ENCODE peak calls at places on chromosomes 12 and 14, in five cellular contexts. One of them, this sample, is unnamed.

GRCh38 chr14:96584199-96584906 is 82.2 kb downstream of the PAPOLA start:
- DNase-seq in kidney: no peak
- DNase-seq in amniotic stem cell: no peak
- DNase-seq in stimulated activated CD4-positive, alpha-beta T cell treated with anti-CD3 and anti-CD28 coated beads, Interleukin-1b, Interleukin-23, amount 100 ng/mL, for 24 hours: no peak
- DNase-seq in effector memory CD4-positive, alpha-beta T cell: no peak
- DNase-seq in this sample: peak

GRCh38 chr12:90854136-90854689 is 100.8 kb downstream of the CCER1 start:
- DNase-seq in stimulated activated CD4-positive, alpha-beta T cell treated with anti-CD3 and anti-CD28 coated beads, Interleukin-1b, Interleukin-23, amount 100 ng/mL, for 24 hours: no peak
- DNase-seq in effector memory CD4-positive, alpha-beta T cell: no peak
- DNase-seq in amniotic stem cell: peak
- DNase-seq in kidney: no peak
- DNase-seq in this sample: no peak

GRCh38 chr14:101103321-101103901 is 199.9 kb upstream of the RTL1 start:
- DNase-seq in kidney: peak
- DNase-seq in stimulated activated CD4-positive, alpha-beta T cell treated with anti-CD3 and anti-CD28 coated beads, Interleukin-1b, Interleukin-23, amount 100 ng/mL, for 24 hours: no peak
- DNase-seq in amniotic stem cell: no peak
- DNase-seq in effector memory CD4-positive, alpha-beta T cell: no peak
- DNase-seq in this sample: no peak

GRCh38 chr12:11497438-11497837 is 102.1 kb upstream of the PRB2 start:
- DNase-seq in stimulated activated CD4-positive, alpha-beta T cell treated with anti-CD3 and anti-CD28 coated beads, Interleukin-1b, Interleukin-23, amount 100 ng/mL, for 24 hours: no peak
- DNase-seq in effector memory CD4-positive, alpha-beta T cell: no peak
- DNase-seq in amniotic stem cell: no peak
- DNase-seq in kidney: no peak
- DNase-seq in this sample: no peak

GRCh38 chr12:116418551-116418950 is 140.6 kb upstream of the MAP1LC3B2 start:
- DNase-seq in kidney: no peak
- DNase-seq in effector memory CD4-positive, alpha-beta T cell: no peak
- DNase-seq in amniotic stem cell: no peak
- DNase-seq in stimulated activated CD4-positive, alpha-beta T cell treated with anti-CD3 and anti-CD28 coated beads, Interleukin-1b, Interleukin-23, amount 100 ng/mL, for 24 hours: no peak
- DNase-seq in this sample: no peak

GRCh38 chr12:132429122-132429931 is 60.6 kb upstream of the FBRSL1 start:
- DNase-seq in effector memory CD4-positive, alpha-beta T cell: no peak
- DNase-seq in stimulated activated CD4-positive, alpha-beta T cell treated with anti-CD3 and anti-CD28 coated beads, Interleukin-1b, Interleukin-23, amount 100 ng/mL, for 24 hours: no peak
- DNase-seq in kidney: no peak
- DNase-seq in amniotic stem cell: no peak
- DNase-seq in this sample: no peak

GRCh38 chr14:78840898-78841297 is 670.7 kb downstream of the NRXN3 start:
- DNase-seq in stimulated activated CD4-positive, alpha-beta T cell treated with anti-CD3 and anti-CD28 coated beads, Interleukin-1b, Interleukin-23, amount 100 ng/mL, for 24 hours: no peak
- DNase-seq in kidney: no peak
- DNase-seq in effector memory CD4-positive, alpha-beta T cell: no peak
- DNase-seq in amniotic stem cell: no peak
- DNase-seq in this sample: no peak

GRCh38 chr12:101305226-101305779 is 25.4 kb downstream of the UTP20 start:
- DNase-seq in kidney: no peak
- DNase-seq in amniotic stem cell: no peak
- DNase-seq in stimulated activated CD4-positive, alpha-beta T cell treated with anti-CD3 and anti-CD28 coated beads, Interleukin-1b, Interleukin-23, amount 100 ng/mL, for 24 hours: no peak
- DNase-seq in effector memory CD4-positive, alpha-beta T cell: no peak
- DNase-seq in this sample: no peak

GRCh38 chr12:62726471-62726980 is 208.4 kb downstream of the PPM1H start:
- DNase-seq in amniotic stem cell: no peak
- DNase-seq in effector memory CD4-positive, alpha-beta T cell: no peak
- DNase-seq in kidney: no peak
- DNase-seq in stimulated activated CD4-positive, alpha-beta T cell treated with anti-CD3 and anti-CD28 coated beads, Interleukin-1b, Interleukin-23, amount 100 ng/mL, for 24 hours: no peak
- DNase-seq in this sample: no peak

GRCh38 chr12:56931474-56931978 is 2.7 kb downstream of the SDR9C7 start:
- DNase-seq in kidney: no peak
- DNase-seq in stimulated activated CD4-positive, alpha-beta T cell treated with anti-CD3 and anti-CD28 coated beads, Interleukin-1b, Interleukin-23, amount 100 ng/mL, for 24 hours: no peak
- DNase-seq in amniotic stem cell: no peak
- DNase-seq in effector memory CD4-positive, alpha-beta T cell: no peak
- DNase-seq in this sample: no peak

GRCh38 chr12:12722351-12723146 is 5.4 kb downstream of the CDKN1B start:
- DNase-seq in kidney: no peak
- DNase-seq in amniotic stem cell: no peak
- DNase-seq in effector memory CD4-positive, alpha-beta T cell: no peak
- DNase-seq in stimulated activated CD4-positive, alpha-beta T cell treated with anti-CD3 and anti-CD28 coated beads, Interleukin-1b, Interleukin-23, amount 100 ng/mL, for 24 hours: no peak
- DNase-seq in this sample: no peak

GRCh38 chr12:60684988-60685655 is 1089.3 kb downstream of the SLC16A7 start:
- DNase-seq in effector memory CD4-positive, alpha-beta T cell: no peak
- DNase-seq in kidney: no peak
- DNase-seq in stimulated activated CD4-positive, alpha-beta T cell treated with anti-CD3 and anti-CD28 coated beads, Interleukin-1b, Interleukin-23, amount 100 ng/mL, for 24 hours: no peak
- DNase-seq in amniotic stem cell: no peak
- DNase-seq in this sample: no peak

GRCh38 chr14:26137161-26137560 is 460.7 kb downstream of the NOVA1 start:
- DNase-seq in effector memory CD4-positive, alpha-beta T cell: no peak
- DNase-seq in amniotic stem cell: no peak
- DNase-seq in kidney: no peak
- DNase-seq in stimulated activated CD4-positive, alpha-beta T cell treated with anti-CD3 and anti-CD28 coated beads, Interleukin-1b, Interleukin-23, amount 100 ng/mL, for 24 hours: no peak
- DNase-seq in this sample: no peak

GRCh38 chr12:138898-139534 is 72.4 kb downstream of the IQSEC3 start:
- DNase-seq in stimulated activated CD4-positive, alpha-beta T cell treated with anti-CD3 and anti-CD28 coated beads, Interleukin-1b, Interleukin-23, amount 100 ng/mL, for 24 hours: no peak
- DNase-seq in effector memory CD4-positive, alpha-beta T cell: no peak
- DNase-seq in kidney: no peak
- DNase-seq in amniotic stem cell: no peak
- DNase-seq in this sample: no peak

GRCh38 chr12:123897221-123897620 is 75.4 kb downstream of the CCDC92 start:
- DNase-seq in amniotic stem cell: peak
- DNase-seq in kidney: no peak
- DNase-seq in effector memory CD4-positive, alpha-beta T cell: no peak
- DNase-seq in stimulated activated CD4-positive, alpha-beta T cell treated with anti-CD3 and anti-CD28 coated beads, Interleukin-1b, Interleukin-23, amount 100 ng/mL, for 24 hours: no peak
- DNase-seq in this sample: no peak

GRCh38 chr14:76456200-76456599 is 80.3 kb downstream of the ESRRB start:
- DNase-seq in stimulated activated CD4-positive, alpha-beta T cell treated with anti-CD3 and anti-CD28 coated beads, Interleukin-1b, Interleukin-23, amount 100 ng/mL, for 24 hours: no peak
- DNase-seq in effector memory CD4-positive, alpha-beta T cell: no peak
- DNase-seq in kidney: no peak
- DNase-seq in amniotic stem cell: no peak
- DNase-seq in this sample: peak

GRCh38 chr14:101360045-101360931 is 201.0 kb upstream of the DIO3 start:
- DNase-seq in amniotic stem cell: no peak
- DNase-seq in stimulated activated CD4-positive, alpha-beta T cell treated with anti-CD3 and anti-CD28 coated beads, Interleukin-1b, Interleukin-23, amount 100 ng/mL, for 24 hours: no peak
- DNase-seq in effector memory CD4-positive, alpha-beta T cell: no peak
- DNase-seq in kidney: no peak
- DNase-seq in this sample: no peak

GRCh38 chr12:56873382-56873781 is 60.8 kb downstream of the SDR9C7 start:
- DNase-seq in amniotic stem cell: no peak
- DNase-seq in stimulated activated CD4-positive, alpha-beta T cell treated with anti-CD3 and anti-CD28 coated beads, Interleukin-1b, Interleukin-23, amount 100 ng/mL, for 24 hours: no peak
- DNase-seq in effector memory CD4-positive, alpha-beta T cell: no peak
- DNase-seq in kidney: no peak
- DNase-seq in this sample: no peak

GRCh38 chr14:104431351-104431928 is 148.1 kb upstream of the C14orf180 start:
- DNase-seq in effector memory CD4-positive, alpha-beta T cell: no peak
- DNase-seq in amniotic stem cell: no peak
- DNase-seq in stimulated activated CD4-positive, alpha-beta T cell treated with anti-CD3 and anti-CD28 coated beads, Interleukin-1b, Interleukin-23, amount 100 ng/mL, for 24 hours: no peak
- DNase-seq in kidney: peak
- DNase-seq in this sample: no peak

GRCh38 chr12:54300732-54301427 is at the start of gene NFE2:
- DNase-seq in effector memory CD4-positive, alpha-beta T cell: no peak
- DNase-seq in kidney: peak
- DNase-seq in stimulated activated CD4-positive, alpha-beta T cell treated with anti-CD3 and anti-CD28 coated beads, Interleukin-1b, Interleukin-23, amount 100 ng/mL, for 24 hours: no peak
- DNase-seq in amniotic stem cell: peak
- DNase-seq in this sample: peak

GRCh38 chr12:112961074-112961473 is 17.2 kb upstream of the OAS2 start:
- DNase-seq in kidney: no peak
- DNase-seq in stimulated activated CD4-positive, alpha-beta T cell treated with anti-CD3 and anti-CD28 coated beads, Interleukin-1b, Interleukin-23, amount 100 ng/mL, for 24 hours: no peak
- DNase-seq in amniotic stem cell: no peak
- DNase-seq in effector memory CD4-positive, alpha-beta T cell: no peak
- DNase-seq in this sample: no peak

GRCh38 chr14:85233756-85234545 is 296.0 kb upstream of the FLRT2 start:
- DNase-seq in amniotic stem cell: no peak
- DNase-seq in stimulated activated CD4-positive, alpha-beta T cell treated with anti-CD3 and anti-CD28 coated beads, Interleukin-1b, Interleukin-23, amount 100 ng/mL, for 24 hours: no peak
- DNase-seq in effector memory CD4-positive, alpha-beta T cell: no peak
- DNase-seq in kidney: no peak
- DNase-seq in this sample: no peak

GRCh38 chr12:22271036-22271435 is 63.5 kb downstream of the ST8SIA1 start:
- DNase-seq in kidney: no peak
- DNase-seq in amniotic stem cell: no peak
- DNase-seq in effector memory CD4-positive, alpha-beta T cell: no peak
- DNase-seq in stimulated activated CD4-positive, alpha-beta T cell treated with anti-CD3 and anti-CD28 coated beads, Interleukin-1b, Interleukin-23, amount 100 ng/mL, for 24 hours: no peak
- DNase-seq in this sample: no peak

GRCh38 chr14:74574092-74574438 is 38.0 kb downstream of the LTBP2 start:
- DNase-seq in amniotic stem cell: no peak
- DNase-seq in effector memory CD4-positive, alpha-beta T cell: no peak
- DNase-seq in kidney: no peak
- DNase-seq in stimulated activated CD4-positive, alpha-beta T cell treated with anti-CD3 and anti-CD28 coated beads, Interleukin-1b, Interleukin-23, amount 100 ng/mL, for 24 hours: no peak
- DNase-seq in this sample: no peak

GRCh38 chr12:12922191-12922616 is 29.8 kb downstream of the GPRC5D start:
- DNase-seq in effector memory CD4-positive, alpha-beta T cell: no peak
- DNase-seq in amniotic stem cell: no peak
- DNase-seq in kidney: no peak
- DNase-seq in stimulated activated CD4-positive, alpha-beta T cell treated with anti-CD3 and anti-CD28 coated beads, Interleukin-1b, Interleukin-23, amount 100 ng/mL, for 24 hours: no peak
- DNase-seq in this sample: no peak

GRCh38 chr12:118025168-118025567 is 8.7 kb downstream of the RFC5 start:
- DNase-seq in stimulated activated CD4-positive, alpha-beta T cell treated with anti-CD3 and anti-CD28 coated beads, Interleukin-1b, Interleukin-23, amount 100 ng/mL, for 24 hours: no peak
- DNase-seq in amniotic stem cell: no peak
- DNase-seq in effector memory CD4-positive, alpha-beta T cell: no peak
- DNase-seq in kidney: no peak
- DNase-seq in this sample: no peak

GRCh38 chr12:92139634-92140555 is 5.8 kb downstream of the BTG1 start:
- DNase-seq in effector memory CD4-positive, alpha-beta T cell: no peak
- DNase-seq in kidney: no peak
- DNase-seq in stimulated activated CD4-positive, alpha-beta T cell treated with anti-CD3 and anti-CD28 coated beads, Interleukin-1b, Interleukin-23, amount 100 ng/mL, for 24 hours: no peak
- DNase-seq in amniotic stem cell: no peak
- DNase-seq in this sample: no peak

GRCh38 chr14:99548871-99549270 is 55.1 kb downstream of the CCDC85C start:
- DNase-seq in kidney: no peak
- DNase-seq in effector memory CD4-positive, alpha-beta T cell: no peak
- DNase-seq in stimulated activated CD4-positive, alpha-beta T cell treated with anti-CD3 and anti-CD28 coated beads, Interleukin-1b, Interleukin-23, amount 100 ng/mL, for 24 hours: no peak
- DNase-seq in amniotic stem cell: no peak
- DNase-seq in this sample: no peak

GRCh38 chr12:120710805-120711296 is 593 bp downstream of the UNC119B start:
- DNase-seq in stimulated activated CD4-positive, alpha-beta T cell treated with anti-CD3 and anti-CD28 coated beads, Interleukin-1b, Interleukin-23, amount 100 ng/mL, for 24 hours: no peak
- DNase-seq in amniotic stem cell: no peak
- DNase-seq in kidney: peak
- DNase-seq in effector memory CD4-positive, alpha-beta T cell: no peak
- DNase-seq in this sample: peak

GRCh38 chr14:77490347-77490986 is 8.1 kb downstream of the ISM2 start:
- DNase-seq in kidney: no peak
- DNase-seq in effector memory CD4-positive, alpha-beta T cell: no peak
- DNase-seq in stimulated activated CD4-positive, alpha-beta T cell treated with anti-CD3 and anti-CD28 coated beads, Interleukin-1b, Interleukin-23, amount 100 ng/mL, for 24 hours: no peak
- DNase-seq in amniotic stem cell: no peak
- DNase-seq in this sample: no peak

GRCh38 chr14:55773984-55774581 is 194.1 kb downstream of the KTN1 start:
- DNase-seq in amniotic stem cell: no peak
- DNase-seq in stimulated activated CD4-positive, alpha-beta T cell treated with anti-CD3 and anti-CD28 coated beads, Interleukin-1b, Interleukin-23, amount 100 ng/mL, for 24 hours: no peak
- DNase-seq in effector memory CD4-positive, alpha-beta T cell: no peak
- DNase-seq in kidney: no peak
- DNase-seq in this sample: no peak

GRCh38 chr12:96606646-96607045 is 117.3 kb downstream of the CFAP54 start:
- DNase-seq in kidney: no peak
- DNase-seq in effector memory CD4-positive, alpha-beta T cell: no peak
- DNase-seq in stimulated activated CD4-positive, alpha-beta T cell treated with anti-CD3 and anti-CD28 coated beads, Interleukin-1b, Interleukin-23, amount 100 ng/mL, for 24 hours: no peak
- DNase-seq in amniotic stem cell: no peak
- DNase-seq in this sample: no peak